ENCODE peak calls at places on chromosomes 3 and 15, in four cellular contexts. V, J, A and K are unnamed samples.
A peak's percentile ranks its signal among the peaks of the same experiment; 100 is the strongest.

GRCh38 chr3:19105826-19106225 is 42.5 kb upstream of the KCNH8 start:
- DNase-seq in V (no peak), J (no peak), A (no peak), K (no peak)

GRCh38 chr15:45162771-45163507 is 24.8 kb downstream of the SHF start:
- DNase-seq in V (peak; percentile 94), J (peak; percentile 87), A (peak; percentile 95), K (no peak)

GRCh38 chr3:37619568-37619967 is 242.1 kb upstream of the CTDSPL start:
- DNase-seq in V (no peak), J (no peak), A (no peak), K (peak; percentile 43)

GRCh38 chr15:28960979-28961378 is 75.2 kb downstream of the APBA2 start:
- DNase-seq in V (no peak), J (peak; percentile 3), A (peak; percentile 73), K (peak; percentile 49)

GRCh38 chr15:78702609-78703332 is 61.8 kb upstream of the CHRNB4 start:
- DNase-seq in V (no peak), J (no peak), A (peak; percentile 21), K (no peak)

GRCh38 chr3:140358696-140359095 is 319.2 kb upstream of the TRIM42 start:
- DNase-seq in V (no peak), J (no peak), A (no peak), K (peak; percentile 64)

GRCh38 chr3:72343078-72343477 is 505.2 kb downstream of the SHQ1 start:
- DNase-seq in V (no peak), J (peak; percentile 23), A (peak; percentile 84), K (no peak)

GRCh38 chr3:170714562-170715535 is 129.0 kb upstream of the SLC7A14 start:
- DNase-seq in V (no peak), J (no peak), A (peak; percentile 75), K (no peak)

GRCh38 chr3:81886081-81886480 is 124.6 kb upstream of the GBE1 start:
- DNase-seq in V (no peak), J (no peak), A (no peak), K (no peak)

GRCh38 chr3:177195242-177195940 is 1.9 kb downstream of the TBL1XR1 start:
- DNase-seq in V (no peak), J (no peak), A (peak; percentile 68), K (no peak)

GRCh38 chr3:189714991-189715961 is 84.1 kb downstream of the TP63 start:
- DNase-seq in V (no peak), J (no peak), A (no peak), K (no peak)

GRCh38 chr3:10993729-10994065 is 1.1 kb downstream of the SLC6A1 start:
- DNase-seq in V (no peak), J (no peak), A (no peak), K (no peak)

GRCh38 chr3:40768536-40768935 is 243.8 kb downstream of the ZNF621 start:
- DNase-seq in V (no peak), J (no peak), A (peak; percentile 39), K (peak; percentile 83)

GRCh38 chr3:111709645-111710044 is 114.5 kb upstream of the ZBED2 start:
- DNase-seq in V (no peak), J (no peak), A (no peak), K (no peak)

GRCh38 chr15:29827421-29827820 is 5.2 kb upstream of the TJP1 start:
- DNase-seq in V (no peak), J (no peak), A (no peak), K (no peak)

GRCh38 chr3:152173627-152174026 is 95.1 kb upstream of the MBNL1 start:
- DNase-seq in V (no peak), J (no peak), A (no peak), K (no peak)

GRCh38 chr3:144921710-144922109 is 950.1 kb downstream of the DIPK2A start:
- DNase-seq in V (no peak), J (no peak), A (no peak), K (no peak)

GRCh38 chr3:133535971-133536634 is 37.4 kb upstream of the CDV3 start:
- DNase-seq in V (no peak), J (no peak), A (peak; percentile 85), K (no peak)

GRCh38 chr3:57544181-57545125 is at the start of gene DNAH12:
- DNase-seq in V (peak; percentile 64), J (no peak), A (peak; percentile 65), K (no peak)

GRCh38 chr3:185317674-185318073 is 45.3 kb upstream of the MAP3K13 start:
- DNase-seq in V (no peak), J (no peak), A (peak; percentile 67), K (no peak)

GRCh38 chr3:112514527-112515128 is 15.4 kb upstream of the BTLA start:
- DNase-seq in V (no peak), J (no peak), A (no peak), K (no peak)

GRCh38 chr3:112390783-112391641 is 58.1 kb downstream of the CD200 start:
- DNase-seq in V (no peak), J (no peak), A (peak; percentile 88), K (no peak)

GRCh38 chr3:121747976-121748375 is 1.6 kb downstream of the GOLGB1 start:
- DNase-seq in V (no peak), J (no peak), A (no peak), K (no peak)

GRCh38 chr3:34260266-34260990 is 462.0 kb downstream of the PDCD6IP start:
- DNase-seq in V (peak; percentile 72), J (no peak), A (peak; percentile 6), K (no peak)

GRCh38 chr3:29525254-29525881 is 244.5 kb downstream of the RBMS3 start:
- DNase-seq in V (no peak), J (no peak), A (peak; percentile 9), K (no peak)

GRCh38 chr15:69031013-69032001 is 16.8 kb downstream of the NOX5 start:
- DNase-seq in V (peak; percentile 86), J (peak; percentile 87), A (no peak), K (no peak)

GRCh38 chr15:67821784-67822451 is 3.4 kb upstream of the SKOR1 start:
- DNase-seq in V (no peak), J (peak; percentile 42), A (no peak), K (no peak)

GRCh38 chr15:67820992-67821783 is 4.1 kb upstream of the SKOR1 start:
- DNase-seq in V (no peak), J (peak; percentile 76), A (peak; percentile 39), K (no peak)

GRCh38 chr15:67819636-67820035 is 5.7 kb upstream of the SKOR1 start:
- DNase-seq in V (no peak), J (peak; percentile 54), A (no peak), K (no peak)

GRCh38 chr15:67818464-67818863 is 6.8 kb upstream of the SKOR1 start:
- DNase-seq in V (no peak), J (no peak), A (no peak), K (no peak)

DNA sequence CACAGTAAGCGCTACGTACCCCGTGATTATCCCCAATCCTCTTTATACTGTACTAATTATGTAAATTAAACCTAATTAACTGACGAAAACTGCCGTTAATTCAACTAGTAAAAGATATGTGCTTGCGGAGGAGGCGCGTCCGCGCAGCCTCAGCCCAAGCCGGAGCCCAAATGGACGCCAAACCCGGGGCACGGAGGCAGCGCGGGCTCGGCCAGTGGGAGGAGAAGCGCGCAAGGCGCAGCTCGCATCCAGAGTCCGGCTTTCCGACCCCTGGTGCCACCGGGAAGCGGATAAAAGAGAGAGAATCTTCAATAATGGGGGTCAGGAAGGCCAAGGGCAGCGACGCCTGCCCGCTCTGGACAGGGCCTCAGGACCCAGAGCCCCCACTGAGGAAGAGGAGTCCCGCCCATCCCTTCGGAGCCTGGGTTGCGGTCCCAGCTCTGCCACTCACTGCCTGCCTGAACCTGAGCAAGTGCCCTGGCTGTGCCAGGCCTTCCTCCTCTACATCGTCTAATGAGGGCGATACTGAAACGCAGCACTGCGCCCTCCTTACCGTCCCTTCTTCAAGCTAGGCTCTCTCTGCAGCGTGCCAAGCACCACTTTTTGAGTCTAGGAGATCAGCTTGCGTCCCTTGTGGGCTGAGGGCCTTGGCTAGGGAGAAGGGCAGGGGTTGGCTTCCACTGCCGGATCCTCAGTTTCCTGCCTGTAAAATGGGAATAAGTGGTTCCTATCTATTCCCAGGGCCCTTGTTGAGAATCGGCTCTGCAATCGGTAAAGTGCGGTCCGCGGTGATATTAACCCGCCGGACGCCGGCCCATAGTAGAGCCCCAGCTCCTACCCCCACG is 4.9 kb upstream of the SKOR1 start:
- DNase-seq in V (no peak), J (peak; percentile 64), A (no peak), K (no peak)
- H3K27me3 ChIP-seq in V (peaks cover 44% of the 10 kb centered on the region), J (peaks cover 11% of the 10 kb centered on the region), A (peaks cover 53% of the 10 kb centered on the region), K (peaks cover 30% of the 10 kb centered on the region)

GRCh38 chr3:16884084-16884747 is 539 bp upstream of the PLCL2 start:
- DNase-seq in V (peak; percentile 82), J (peak; percentile 94), A (no peak), K (no peak)
- H3K27me3 ChIP-seq in V (no peaks in the 10 kb centered on the region), J (no peaks in the 10 kb centered on the region), A (peaks cover 10% of the 10 kb centered on the region), K (no peaks in the 10 kb centered on the region)

GRCh38 chr3:141699349-141699748 is 38.7 kb upstream of the RNF7 start:
- DNase-seq in V (no peak), J (no peak), A (no peak), K (no peak)

DNA sequence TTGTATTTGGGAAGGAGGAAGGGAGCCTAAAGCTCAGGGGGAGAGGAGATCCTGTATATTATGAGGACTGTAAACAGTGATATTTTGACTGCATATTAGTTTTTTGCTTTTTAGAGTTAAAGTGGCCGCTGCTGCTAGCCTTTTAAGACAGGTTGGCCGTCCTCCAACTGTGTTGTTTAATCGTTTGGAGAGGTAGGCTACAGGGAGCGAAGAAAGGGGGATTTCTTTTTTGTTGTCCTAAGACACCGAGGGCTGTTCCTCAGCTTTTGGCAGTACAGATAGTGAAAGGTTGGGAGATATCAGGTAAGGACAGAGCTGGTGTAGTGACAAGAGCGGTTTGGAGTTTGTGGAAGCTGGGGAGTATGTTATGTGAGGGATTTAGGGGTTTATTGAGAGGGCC is 38.2 kb upstream of the RNF7 start:
- DNase-seq in V (no peak), J (no peak), A (no peak), K (no peak)
- H3K27me3 ChIP-seq in V (no peaks in the 10 kb centered on the region), J (no peaks in the 10 kb centered on the region), A (peaks cover 5% of the 10 kb centered on the region), K (no peaks in the 10 kb centered on the region)

GRCh38 chr3:13219902-13220296 is 146.7 kb upstream of the IQSEC1 start:
- DNase-seq in V (no peak), J (no peak), A (no peak), K (no peak)

GRCh38 chr3:13218541-13218908 is 145.3 kb upstream of the IQSEC1 start:
- DNase-seq in V (no peak), J (no peak), A (no peak), K (no peak)

GRCh38 chr3:13217736-13218540 is 144.7 kb upstream of the IQSEC1 start:
- DNase-seq in V (no peak), J (no peak), A (peak; percentile 87), K (no peak)

GRCh38 chr3:13220991-13221390 is 147.8 kb upstream of the IQSEC1 start:
- DNase-seq in V (no peak), J (no peak), A (no peak), K (no peak)

DNA sequence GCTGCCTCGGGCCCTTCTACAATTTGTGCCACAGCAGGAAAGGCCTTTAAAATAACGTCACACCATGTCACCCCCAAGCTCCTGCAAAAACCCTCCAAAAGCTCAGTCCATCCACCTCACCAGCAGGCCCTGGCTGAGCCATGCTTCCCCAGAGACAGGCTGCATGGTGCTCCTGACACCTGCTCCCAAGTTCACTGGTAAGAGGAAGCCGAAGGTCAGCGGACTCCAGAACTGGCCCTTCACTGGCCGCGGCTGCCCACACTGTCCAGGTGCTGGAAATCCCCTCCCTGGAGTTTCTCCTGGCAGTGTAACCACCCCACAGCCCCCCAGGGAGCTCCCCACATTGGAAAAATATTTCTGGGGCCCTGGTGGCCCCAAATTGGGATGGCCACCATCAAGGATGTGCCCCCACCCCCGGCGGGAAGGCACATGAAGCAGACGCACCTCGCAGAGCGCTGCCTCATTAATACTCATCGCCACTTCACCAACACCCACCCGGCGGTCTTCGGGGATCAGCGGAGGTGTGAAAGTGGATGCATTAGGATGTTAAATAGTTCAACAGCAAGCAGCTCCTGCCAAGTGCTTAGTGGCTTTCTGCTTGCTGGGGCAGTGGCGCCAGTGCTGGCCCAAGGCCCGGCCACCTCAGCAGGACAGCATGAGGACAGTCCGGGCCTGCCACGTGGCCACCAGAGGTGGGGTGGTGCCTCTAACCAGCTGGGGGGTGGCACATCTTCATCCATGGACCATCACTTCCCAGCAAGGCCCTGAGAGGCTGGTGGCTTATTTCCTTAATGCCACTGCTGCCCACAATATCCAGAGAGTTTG is 146.1 kb upstream of the IQSEC1 start:
- DNase-seq in V (no peak), J (no peak), A (no peak), K (no peak)
- H3K27me3 ChIP-seq in V (no peaks in the 10 kb centered on the region), J (no peaks in the 10 kb centered on the region), A (no peaks in the 10 kb centered on the region), K (no peaks in the 10 kb centered on the region)